ENCODE peak calls at places on chromosome 22, in ten cellular contexts. M is iPS-NIHi11; F is kidney tubule cell; E is AG04449; N is NCI-H774; P is heart right ventricle; D is stimulated activated CD8-positive, alpha-beta memory T cell treated with anti-CD3 and anti-CD28 coated beads, Interleukin-15, amount 100 ng/mL, for 48 hours; U is naive thymus-derived CD4-positive, alpha-beta T cell; C is H54; R is stimulated activated CD4-positive, alpha-beta T cell treated with anti-CD3 and anti-CD28 coated beads, Interleukin-4, amount 100 ng/mL, for 1 hour. H is an unnamed sample.

GRCh38 chr22:50146440-50147228 is 23.9 kb upstream of the PANX2 start:
- DNase-seq in N (peak), R (no peak), D (no peak), P (no peak), U (no peak), E (peak), F (peak), M (no peak), C (no peak), H (no peak)

GRCh38 chr22:27032121-27032761 is 374.9 kb downstream of the MIAT start:
- DNase-seq in N (peak), E (no peak), C (no peak), M (peak), R (no peak), P (no peak), D (no peak), F (no peak), U (no peak), H (no peak)

GRCh38 chr22:46256358-46256958 is 6.4 kb upstream of the CDPF1 start:
- DNase-seq in F (peak), P (no peak), U (no peak), M (no peak), C (no peak), E (no peak), R (no peak), N (no peak), D (no peak), H (no peak)

GRCh38 chr22:24433001-24433867 is 5.8 kb downstream of the ADORA2A start:
- DNase-seq in M (no peak), E (no peak), R (no peak), N (no peak), C (no peak), D (no peak), U (no peak), F (no peak), P (no peak), H (no peak)

GRCh38 chr22:35449829-35450689 is 50.1 kb downstream of the MCM5 start:
- DNase-seq in R (no peak), E (no peak), F (no peak), D (no peak), U (no peak), N (no peak), P (no peak), C (no peak), M (no peak), H (no peak)

GRCh38 chr22:25159028-25159427 is 40.6 kb upstream of the CRYBB3 start:
- DNase-seq in U (no peak), D (no peak), C (peak), P (no peak), R (no peak), F (no peak), E (no peak), N (no peak), M (no peak), H (no peak)

GRCh38 chr22:44436656-44437492 is 61.2 kb downstream of the RTL6 start:
- DNase-seq in D (no peak), M (no peak), P (no peak), U (no peak), R (no peak), C (no peak), E (no peak), N (no peak), F (no peak), H (no peak)

GRCh38 chr22:27952091-27952490 is 33.0 kb upstream of the PITPNB start:
- DNase-seq in R (no peak), N (no peak), F (peak), E (no peak), U (no peak), P (no peak), C (no peak), D (no peak), M (no peak), H (no peak)

GRCh38 chr22:31082606-31083376 is 1.7 kb downstream of the SMTN start:
- DNase-seq in E (no peak), R (peak), P (peak), N (no peak), D (peak), M (peak), C (no peak), F (peak), U (no peak), H (peak)

GRCh38 chr22:42688241-42688913 is 32.3 kb downstream of the A4GALT start:
- DNase-seq in F (peak), D (no peak), N (no peak), U (no peak), E (peak), R (no peak), C (peak), M (peak), P (peak), H (peak)

GRCh38 chr22:38218661-38219331 is 17.0 kb downstream of the MAFF start:
- DNase-seq in C (peak), N (no peak), F (peak), U (no peak), D (no peak), P (peak), M (peak), R (peak), E (peak), H (peak)

GRCh38 chr22:23836692-23837495 is 1.9 kb downstream of the DERL3 start:
- DNase-seq in P (no peak), C (no peak), F (no peak), E (no peak), D (no peak), R (no peak), U (no peak), M (no peak), N (no peak), H (no peak)

GRCh38 chr22:49992921-49993648 is 19.5 kb downstream of the IL17REL start:
- DNase-seq in F (peak), E (no peak), R (peak), P (peak), U (peak), C (no peak), D (no peak), N (no peak), M (peak), H (no peak)

GRCh38 chr22:43566021-43566420 is 154.2 kb downstream of the MPPED1 start:
- DNase-seq in N (no peak), F (no peak), U (no peak), M (no peak), R (no peak), P (no peak), C (no peak), E (no peak), D (no peak), H (no peak)

GRCh38 chr22:44111562-44112155 is 69.1 kb upstream of the PARVG start:
- DNase-seq in P (no peak), U (no peak), F (no peak), N (no peak), D (no peak), R (no peak), E (no peak), C (no peak), M (no peak), H (no peak)

GRCh38 chr22:43438666-43439347 is 27.0 kb downstream of the MPPED1 start:
- DNase-seq in U (no peak), F (no peak), R (no peak), M (no peak), C (no peak), D (no peak), E (no peak), P (no peak), N (no peak), H (no peak)

GRCh38 chr22:35517207-35517606 is 23.4 kb upstream of the RASD2 start:
- DNase-seq in E (no peak), M (no peak), R (no peak), D (no peak), P (no peak), F (no peak), N (no peak), U (no peak), C (no peak), H (no peak)

GRCh38 chr22:50298937-50299656 is 8.3 kb downstream of the PLXNB2 start:
- DNase-seq in N (no peak), D (no peak), E (no peak), U (no peak), R (no peak), C (no peak), M (no peak), P (peak), F (no peak), H (no peak)

GRCh38 chr22:50686794-50687193 is 14.2 kb downstream of the SHANK3 start:
- DNase-seq in U (no peak), E (no peak), P (no peak), F (no peak), R (no peak), M (peak), C (no peak), N (no peak), D (no peak), H (no peak)

GRCh38 chr22:40396882-40397281 is 26.5 kb downstream of the SGSM3 start:
- DNase-seq in U (no peak), E (peak), F (peak), N (peak), P (peak), C (no peak), D (no peak), R (no peak), M (peak), H (no peak)

GRCh38 chr22:27011131-27011530 is 353.7 kb downstream of the MIAT start:
- DNase-seq in C (no peak), F (no peak), D (no peak), U (no peak), E (no peak), R (no peak), P (no peak), M (no peak), N (no peak), H (no peak)

GRCh38 chr22:46030241-46030880 is 53.4 kb upstream of the WNT7B start:
- DNase-seq in U (no peak), M (no peak), D (no peak), C (no peak), R (no peak), N (no peak), F (no peak), P (peak), E (no peak), H (no peak)

GRCh38 chr22:30872282-30873041 is 96.1 kb downstream of the MORC2 start:
- DNase-seq in N (no peak), R (no peak), P (no peak), E (no peak), D (no peak), C (no peak), M (peak), U (no peak), F (no peak), H (no peak)

GRCh38 chr22:19063581-19064353 is 58.4 kb downstream of the DGCR2 start:
- DNase-seq in N (no peak), P (no peak), D (no peak), M (no peak), E (no peak), R (no peak), F (no peak), C (no peak), U (no peak), H (no peak)

GRCh38 chr22:24466831-24467249 is 28.3 kb upstream of the UPB1 start:
- DNase-seq in F (peak), M (peak), E (no peak), N (no peak), U (no peak), C (no peak), P (peak), D (no peak), R (no peak), H (peak)

GRCh38 chr22:32950366-32950765 is 107.8 kb downstream of the SYN3 start:
- DNase-seq in P (no peak), D (no peak), U (no peak), C (no peak), F (no peak), M (no peak), R (no peak), E (no peak), N (no peak), H (no peak)

GRCh38 chr22:45212992-45213751 is 27.5 kb downstream of the KIAA0930 start:
- DNase-seq in P (peak), U (no peak), F (no peak), M (no peak), C (peak), N (no peak), D (no peak), E (no peak), R (no peak), H (no peak)

GRCh38 chr22:48268771-48269552 is 1506.5 kb downstream of the TBC1D22A start:
- DNase-seq in P (no peak), C (no peak), D (no peak), N (no peak), M (no peak), E (no peak), F (no peak), R (no peak), U (no peak), H (no peak)

H was measured in HTR-8/SVneo.